ENCODE peak calls at places on chromosomes 3 and 15, in eight cellular contexts. One of them, this sample, is unnamed.
A peak's percentile ranks its signal among the peaks of the same experiment; 100 is the strongest.

GRCh38 chr3:144362126-144362525 is 390.5 kb downstream of the DIPK2A start:
- DNase-seq in HFFc6: no peak
- DNase-seq in HT1080: peak; percentile 66
- DNase-seq in ELR: peak; percentile 14
- DNase-seq in epithelial cell of prostate: peak; percentile 37
- DNase-seq in GOT3: no peak
- DNase-seq in naive thymus-derived CD8-positive, alpha-beta T cell: no peak
- DNase-seq in GM10248: no peak
- DNase-seq in this sample: no peak

GRCh38 chr3:34534013-34534412 is 735.6 kb downstream of the PDCD6IP start:
- DNase-seq in HFFc6: no peak
- DNase-seq in HT1080: no peak
- DNase-seq in ELR: no peak
- DNase-seq in epithelial cell of prostate: no peak
- DNase-seq in GOT3: no peak
- DNase-seq in naive thymus-derived CD8-positive, alpha-beta T cell: no peak
- DNase-seq in GM10248: no peak
- DNase-seq in this sample: no peak

GRCh38 chr3:81793410-81793809 is 32.0 kb upstream of the GBE1 start:
- DNase-seq in HFFc6: no peak
- DNase-seq in HT1080: no peak
- DNase-seq in ELR: no peak
- DNase-seq in epithelial cell of prostate: no peak
- DNase-seq in GOT3: no peak
- DNase-seq in naive thymus-derived CD8-positive, alpha-beta T cell: no peak
- DNase-seq in GM10248: no peak
- DNase-seq in this sample: no peak

GRCh38 chr3:112119686-112120484 is 13.2 kb downstream of the GCSAM start:
- DNase-seq in HFFc6: no peak
- DNase-seq in HT1080: no peak
- DNase-seq in ELR: no peak
- DNase-seq in epithelial cell of prostate: no peak
- DNase-seq in GOT3: no peak
- DNase-seq in naive thymus-derived CD8-positive, alpha-beta T cell: no peak
- DNase-seq in GM10248: no peak
- DNase-seq in this sample: peak; percentile 29

GRCh38 chr15:75355369-75355768 is 8.5 kb downstream of the NEIL1 start:
- DNase-seq in HFFc6: no peak
- DNase-seq in HT1080: no peak
- DNase-seq in ELR: no peak
- DNase-seq in epithelial cell of prostate: no peak
- DNase-seq in GOT3: no peak
- DNase-seq in naive thymus-derived CD8-positive, alpha-beta T cell: no peak
- DNase-seq in GM10248: no peak
- DNase-seq in this sample: no peak

GRCh38 chr3:126731044-126731443 is 27.0 kb downstream of the CHCHD6 start:
- DNase-seq in HFFc6: no peak
- DNase-seq in HT1080: no peak
- DNase-seq in ELR: no peak
- DNase-seq in epithelial cell of prostate: no peak
- DNase-seq in GOT3: no peak
- DNase-seq in naive thymus-derived CD8-positive, alpha-beta T cell: no peak
- DNase-seq in GM10248: no peak
- DNase-seq in this sample: no peak

GRCh38 chr3:66738625-66739330 is 238.0 kb upstream of the LRIG1 start:
- DNase-seq in HFFc6: no peak
- DNase-seq in HT1080: peak; percentile 33
- DNase-seq in ELR: peak; percentile 13
- DNase-seq in epithelial cell of prostate: no peak
- DNase-seq in GOT3: no peak
- DNase-seq in naive thymus-derived CD8-positive, alpha-beta T cell: no peak
- DNase-seq in GM10248: no peak
- DNase-seq in this sample: no peak

GRCh38 chr3:115788921-115789470 is 165.7 kb downstream of the GAP43 start:
- DNase-seq in HFFc6: peak; percentile 98
- DNase-seq in HT1080: peak; percentile 98
- DNase-seq in ELR: peak; percentile 94
- DNase-seq in epithelial cell of prostate: peak; percentile 92
- DNase-seq in GOT3: no peak
- DNase-seq in naive thymus-derived CD8-positive, alpha-beta T cell: no peak
- DNase-seq in GM10248: no peak
- DNase-seq in this sample: no peak

GRCh38 chr3:197940745-197941384 is 9.1 kb upstream of the RPL35A start:
- DNase-seq in HFFc6: no peak
- DNase-seq in HT1080: no peak
- DNase-seq in ELR: no peak
- DNase-seq in epithelial cell of prostate: no peak
- DNase-seq in GOT3: no peak
- DNase-seq in naive thymus-derived CD8-positive, alpha-beta T cell: no peak
- DNase-seq in GM10248: no peak
- DNase-seq in this sample: no peak

GRCh38 chr15:27538325-27538724 is 560.8 kb downstream of the OCA2 start:
- DNase-seq in HFFc6: no peak
- DNase-seq in HT1080: no peak
- DNase-seq in ELR: no peak
- DNase-seq in epithelial cell of prostate: no peak
- DNase-seq in GOT3: no peak
- DNase-seq in naive thymus-derived CD8-positive, alpha-beta T cell: no peak
- DNase-seq in GM10248: no peak
- DNase-seq in this sample: no peak

GRCh38 chr15:59609730-59610712 is 1.6 kb upstream of the GCNT3 start:
- DNase-seq in HFFc6: no peak
- DNase-seq in HT1080: peak; percentile 28
- DNase-seq in ELR: no peak
- DNase-seq in epithelial cell of prostate: no peak
- DNase-seq in GOT3: no peak
- DNase-seq in naive thymus-derived CD8-positive, alpha-beta T cell: no peak
- DNase-seq in GM10248: no peak
- DNase-seq in this sample: no peak

GRCh38 chr3:178275793-178276192 is 260.4 kb upstream of the KCNMB2 start:
- DNase-seq in HFFc6: peak; percentile 29
- DNase-seq in HT1080: no peak
- DNase-seq in ELR: no peak
- DNase-seq in epithelial cell of prostate: no peak
- DNase-seq in GOT3: no peak
- DNase-seq in naive thymus-derived CD8-positive, alpha-beta T cell: no peak
- DNase-seq in GM10248: no peak
- DNase-seq in this sample: no peak